ENCODE peak calls at places on chromosomes 4 and X, in four cellular contexts. A is GM12878, Y is K562, C is GM12891. W is an unnamed sample.

GRCh38 chrX:103817502-103817901 is 14.6 kb downstream of the RAB9B start:
- DNase-seq in A (peak; percentile 11), Y (peak; percentile 30), C (no peak), W (peak; percentile 44)

GRCh38 chrX:15881498-15881897 is 26.9 kb upstream of the AP1S2 start:
- DNase-seq in A (no peak), Y (no peak), C (no peak), W (no peak)

GRCh38 chr4:16864199-16864598 is 34.2 kb downstream of the LDB2 start:
- DNase-seq in A (no peak), Y (no peak), C (no peak), W (no peak)

GRCh38 chr4:165540206-165540865 is 161.5 kb downstream of the CPE start:
- DNase-seq in A (no peak), Y (no peak), C (no peak), W (no peak)

GRCh38 chrX:135484636-135485289 is 35.7 kb upstream of the INTS6L start:
- DNase-seq in A (no peak), Y (peak; percentile 21), C (no peak), W (no peak)

GRCh38 chrX:143988356-143988755 is 104.5 kb downstream of the UBE2NL start:
- DNase-seq in A (no peak), Y (no peak), C (no peak), W (no peak)

GRCh38 chr4:123889376-123889945 is 492.9 kb downstream of the SPRY1 start:
- DNase-seq in A (no peak), Y (no peak), C (no peak), W (no peak)

GRCh38 chrX:110588853-110589252 is 206.8 kb downstream of the CHRDL1 start:
- DNase-seq in A (no peak), Y (no peak), C (no peak), W (no peak)

GRCh38 chr4:2251795-2252529 is 9.9 kb downstream of the MXD4 start:
- DNase-seq in A (no peak), Y (no peak), C (peak; percentile 13), W (no peak)

GRCh38 chr4:108834787-108835384 is 72.0 kb upstream of the ETNPPL start:
- DNase-seq in A (no peak), Y (peak; percentile 20), C (no peak), W (no peak)

GRCh38 chrX:135178636-135179035 is 7.4 kb upstream of the CT55 start:
- DNase-seq in A (no peak), Y (no peak), C (no peak), W (no peak)

GRCh38 chrX:9846631-9847030 is 60.4 kb downstream of the SHROOM2 start:
- DNase-seq in A (no peak), Y (no peak), C (no peak), W (no peak)

GRCh38 chr4:174324725-174325124 is 41.0 kb downstream of the CEP44 start:
- DNase-seq in A (no peak), Y (peak; percentile 18), C (no peak), W (no peak)

GRCh38 chrX:47358387-47359065 is 11.9 kb upstream of the ZNF157 start:
- DNase-seq in A (no peak), Y (no peak), C (no peak), W (peak; percentile 8)

GRCh38 chrX:1391707-1392375 is at the start of gene SLC25A6:
- DNase-seq in A (peak; percentile 88), Y (peak; percentile 95), C (peak; percentile 99), W (peak; percentile 98)

GRCh38 chr4:182752158-182752910 is 164.9 kb downstream of the DCTD start:
- DNase-seq in A (no peak), Y (no peak), C (no peak), W (no peak)

GRCh38 chrX:150926791-150927190 is 28.3 kb upstream of the CD99L2 start:
- DNase-seq in A (no peak), Y (no peak), C (no peak), W (no peak)

GRCh38 chrX:84735025-84735424 is 232.8 kb upstream of the HDX start:
- DNase-seq in A (no peak), Y (no peak), C (no peak), W (no peak)

GRCh38 chrX:56766554-56767412 is 37.7 kb downstream of the NBDY start:
- DNase-seq in A (no peak), Y (no peak), C (no peak), W (no peak)

GRCh38 chrX:37754518-37754917 is 25.3 kb upstream of the CYBB start:
- DNase-seq in A (no peak), Y (no peak), C (no peak), W (no peak)

GRCh38 chr4:143391895-143392294 is 55.2 kb downstream of the GAB1 start:
- DNase-seq in A (no peak), Y (no peak), C (no peak), W (no peak)

GRCh38 chr4:113951263-113951662 is 28.2 kb downstream of the ARSJ start:
- DNase-seq in A (no peak), Y (no peak), C (no peak), W (no peak)

GRCh38 chr4:119655111-119655837 is 26.7 kb upstream of the PDE5A start:
- DNase-seq in A (no peak), Y (no peak), C (no peak), W (no peak)
- TF ChIP-seq SPI1 in A (no peak), Y (no peak), C (no peak), W (no peak)

GRCh38 chr4:73832651-73833237 is 3.7 kb upstream of the CXCL6 start:
- DNase-seq in A (no peak), Y (peak; percentile 77), C (no peak), W (no peak)
- TF ChIP-seq SPI1 in A (no peak), Y (peak; percentile 26), C (no peak), W (peak; percentile 6)

DNA sequence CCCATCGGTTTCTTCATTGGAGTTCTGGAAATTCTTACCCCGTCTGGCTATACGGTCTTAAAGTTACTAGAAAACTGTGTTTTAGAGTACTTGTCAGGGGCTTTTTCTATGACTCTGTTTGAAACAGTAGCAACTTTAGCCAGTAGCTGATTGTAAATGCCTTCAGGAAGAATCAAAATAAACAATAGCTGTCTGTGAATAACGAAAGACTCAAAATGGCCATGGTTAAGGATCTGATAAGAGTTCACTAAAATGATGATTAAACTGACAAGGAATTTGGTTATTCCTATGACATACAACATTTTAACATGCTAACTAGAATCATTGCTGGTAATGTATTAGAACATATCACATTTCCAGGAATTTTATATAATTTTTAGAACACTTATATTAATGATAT is 191.0 kb downstream of the EVC2 start:
- DNase-seq in A (no peak), Y (no peak), C (no peak), W (no peak)
- TF ChIP-seq SPI1 in A (no peak), Y (no peak), C (no peak), W (no peak)

GRCh38 chr4:1050486-1051213 is 39.2 kb downstream of the FGFRL1 start:
- DNase-seq in A (no peak), Y (peak; percentile 20), C (no peak), W (no peak)

GRCh38 chr4:1047106-1047975 is 35.9 kb downstream of the FGFRL1 start:
- DNase-seq in A (no peak), Y (no peak), C (peak; percentile 25), W (no peak)

GRCh38 chr4:1049591-1049905 is 38.1 kb downstream of the FGFRL1 start:
- DNase-seq in A (no peak), Y (no peak), C (no peak), W (no peak)

GRCh38 chr4:1047976-1048780 is 36.8 kb downstream of the FGFRL1 start:
- DNase-seq in A (no peak), Y (no peak), C (no peak), W (no peak)

DNA sequence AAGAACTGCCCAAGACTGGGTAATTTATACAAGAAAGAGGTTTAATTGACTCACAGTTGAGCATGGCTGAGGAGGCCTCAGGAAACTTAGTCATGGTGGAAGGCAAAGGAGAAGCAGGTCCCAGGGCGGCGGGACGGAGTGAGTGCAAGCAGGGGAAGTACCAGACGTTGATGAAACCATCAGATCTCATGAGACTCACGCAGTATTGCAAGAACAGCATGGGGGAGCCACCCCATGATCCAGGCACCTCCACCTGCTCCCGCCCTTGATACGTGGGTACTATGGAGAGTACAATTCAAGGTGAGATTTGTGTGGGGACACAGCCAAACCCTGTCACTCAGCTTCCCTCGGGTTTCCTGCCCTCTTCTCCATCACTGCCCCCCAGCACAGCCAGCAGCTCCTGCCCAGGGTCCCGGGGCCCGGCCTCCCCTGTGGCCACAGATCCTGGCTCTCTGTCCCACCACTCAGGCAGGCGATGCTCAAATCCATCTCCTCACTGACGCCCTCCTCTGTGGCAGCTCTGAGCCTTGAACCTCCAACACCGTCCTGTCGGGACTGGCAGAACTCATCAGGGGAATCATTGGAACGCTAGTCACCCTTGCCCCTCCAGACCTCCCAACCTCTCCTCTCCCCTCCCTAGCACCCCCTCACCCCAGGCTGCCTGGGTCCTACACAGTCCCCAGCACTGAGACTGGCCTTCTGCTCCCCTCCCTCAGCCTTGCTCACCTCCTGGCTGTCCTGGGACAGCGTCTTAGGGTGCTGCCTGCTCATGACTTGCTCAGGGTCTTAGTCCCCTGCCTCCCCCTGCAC is 37.6 kb downstream of the FGFRL1 start:
- DNase-seq in A (no peak), Y (no peak), C (no peak), W (peak; percentile 59)
- TF ChIP-seq SPI1 in A (no peak), Y (no peak), C (no peak), W (no peak)

GRCh38 chrX:14837155-14837554 is 35.7 kb downstream of the FANCB start:
- DNase-seq in A (no peak), Y (no peak), C (no peak), W (no peak)
- TF ChIP-seq SPI1 in A (no peak), Y (no peak), C (no peak), W (no peak)

GRCh38 chr4:77148081-77148480 is 8.9 kb upstream of the CCNG2 start:
- DNase-seq in A (no peak), Y (no peak), C (no peak), W (no peak)
- TF ChIP-seq SPI1 in A (no peak), Y (no peak), C (no peak), W (no peak)

GRCh38 chrX:148649145-148649645 is 148.8 kb downstream of the AFF2 start:
- DNase-seq in A (no peak), Y (no peak), C (no peak), W (no peak)
- TF ChIP-seq SPI1 in A (no peak), Y (no peak), C (no peak), W (no peak)

GRCh38 chr4:181148470-181148869 is 1094.7 kb upstream of the TENM3 start:
- DNase-seq in A (no peak), Y (no peak), C (no peak), W (no peak)

GRCh38 chr4:181147421-181147951 is 1095.7 kb upstream of the TENM3 start:
- DNase-seq in A (no peak), Y (no peak), C (no peak), W (no peak)

GRCh38 chr4:181146031-181146430 is 1097.2 kb upstream of the TENM3 start:
- DNase-seq in A (no peak), Y (no peak), C (no peak), W (no peak)

DNA sequence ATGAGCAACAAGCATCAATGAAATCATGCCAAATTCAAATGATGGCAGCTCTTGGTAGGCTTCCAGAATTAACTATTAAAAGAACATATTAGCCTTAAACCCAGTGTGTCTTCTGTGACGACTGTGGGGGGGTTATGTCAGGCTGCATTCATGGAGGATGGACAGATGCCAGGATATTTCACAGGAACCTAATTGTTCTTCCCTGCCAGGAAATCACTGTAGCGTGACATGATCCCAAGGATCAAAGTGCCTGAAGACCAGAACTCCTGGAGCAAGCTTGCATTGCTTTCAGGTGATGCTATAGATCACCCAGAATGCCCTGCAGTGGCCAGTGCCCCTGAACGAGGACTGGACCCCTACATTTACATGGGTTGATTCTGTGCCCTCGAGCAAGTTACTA is 1093.0 kb upstream of the TENM3 start:
- DNase-seq in A (no peak), Y (no peak), C (no peak), W (no peak)
- TF ChIP-seq SPI1 in A (no peak), Y (no peak), C (no peak), W (no peak)